ENCODE peak calls at places on chromosomes 1 and 21, in seven cellular contexts. I, W, T, H, J, R and O are unnamed samples.

GRCh38 chr21:46285206-46285661 is at the start of gene MCM3AP:
- DNase-seq in J (no peak), H (no peak), R (no peak), T (no peak), W (no peak), I (no peak), O (no peak)

GRCh38 chr21:46171996-46172862 is 12.0 kb downstream of the SPATC1L start:
- DNase-seq in R (no peak), T (no peak), J (no peak), H (no peak), I (no peak), W (no peak), O (no peak)

GRCh38 chr1:91842056-91842455 is 43.9 kb downstream of the TGFBR3 start:
- DNase-seq in J (no peak), T (no peak), W (no peak), I (no peak), H (no peak), R (no peak), O (no peak)

GRCh38 chr1:147162093-147162492 is 10.2 kb downstream of the PRKAB2 start:
- DNase-seq in H (no peak), R (no peak), I (no peak), J (no peak), T (no peak), W (no peak), O (no peak)

GRCh38 chr1:155272466-155273133 is 704 bp downstream of the CLK2 start:
- DNase-seq in H (no peak), R (no peak), W (no peak), J (no peak), T (no peak), I (peak; percentile 53), O (no peak)

GRCh38 chr1:46528297-46528955 is 23.0 kb downstream of the KNCN start:
- DNase-seq in W (no peak), H (no peak), I (no peak), R (no peak), T (no peak), J (no peak), O (no peak)

GRCh38 chr1:64692911-64693310 is 52.0 kb upstream of the RAVER2 start:
- DNase-seq in I (no peak), J (no peak), W (no peak), H (no peak), R (no peak), T (no peak), O (no peak)

GRCh38 chr21:38804617-38805281 is 980 bp upstream of the ETS2 start:
- DNase-seq in R (peak; percentile 50), H (peak; percentile 31), T (peak; percentile 6), I (peak; percentile 79), W (peak; percentile 35), J (peak; percentile 82), O (peak; percentile 10)

GRCh38 chr1:21673277-21673780 is 4.2 kb upstream of the RAP1GAP start:
- DNase-seq in I (peak; percentile 28), T (no peak), H (peak; percentile 29), R (peak; percentile 36), W (no peak), J (peak; percentile 28), O (no peak)